ENCODE peak calls at places on chromosomes 7 and 10, in seven cellular contexts. C, Z, P, F, I, U and M are unnamed samples. For H3K9me3, the result is how much of the 10 kb centered on the place peaks cover.

GRCh38 chr10:44857363-44858016 is 53.6 kb upstream of the TMEM72 start:
- DNase-seq in C (peak), Z (peak), P (no peak), F (peak), I (peak), U (peak), M (peak)

GRCh38 chr10:52632591-52632990 is 140.0 kb downstream of the MBL2 start:
- DNase-seq in C (no peak), Z (no peak), P (no peak), F (no peak), I (no peak), U (no peak), M (no peak)

GRCh38 chr7:106795171-106795876 is 69.8 kb upstream of the PIK3CG start:
- DNase-seq in C (no peak), Z (no peak), P (no peak), F (no peak), I (no peak), U (no peak), M (no peak)

GRCh38 chr10:14146005-14146404 is 184.7 kb downstream of the FRMD4A start:
- DNase-seq in C (no peak), Z (peak), P (no peak), F (no peak), I (no peak), U (no peak), M (no peak)

GRCh38 chr7:81447351-81447952 is 322.4 kb downstream of the HGF start:
- DNase-seq in C (peak), Z (peak), P (no peak), F (no peak), I (no peak), U (no peak), M (no peak)

GRCh38 chr10:63987212-63987611 is 466.0 kb downstream of the REEP3 start:
- DNase-seq in C (no peak), Z (no peak), P (no peak), F (no peak), I (no peak), U (no peak), M (no peak)

GRCh38 chr7:132618956-132619305 is 42.7 kb upstream of the PLXNA4 start:
- DNase-seq in C (no peak), Z (peak), P (no peak), F (no peak), I (no peak), U (no peak), M (no peak)

GRCh38 chr7:17941171-17941490 is 837 bp upstream of the SNX13 start:
- DNase-seq in C (no peak), Z (no peak), P (no peak), F (no peak), I (no peak), U (no peak), M (no peak)

GRCh38 chr7:37062460-37062859 is 338.2 kb upstream of the AOAH start:
- DNase-seq in C (no peak), Z (no peak), P (no peak), F (no peak), I (no peak), U (peak), M (no peak)

GRCh38 chr7:134893920-134894319 is 92.4 kb upstream of the AGBL3 start:
- DNase-seq in C (no peak), Z (no peak), P (no peak), F (no peak), I (no peak), U (no peak), M (no peak)

GRCh38 chr7:115352375-115352774 is 430.5 kb downstream of the MDFIC start:
- DNase-seq in C (no peak), Z (peak), P (no peak), F (no peak), I (no peak), U (no peak), M (no peak)

GRCh38 chr7:71361633-71362032 is 229.7 kb downstream of the GALNT17 start:
- DNase-seq in C (peak), Z (no peak), P (no peak), F (no peak), I (no peak), U (no peak), M (no peak)

GRCh38 chr10:23702977-23703414 is 264.1 kb downstream of the OTUD1 start:
- DNase-seq in C (peak), Z (peak), P (no peak), F (peak), I (peak), U (peak), M (peak)

GRCh38 chr7:2863461-2864066 is 19.5 kb upstream of the GNA12 start:
- DNase-seq in C (peak), Z (peak), P (peak), F (peak), I (no peak), U (peak), M (peak)

GRCh38 chr7:36982749-36983148 is 258.5 kb upstream of the AOAH start:
- DNase-seq in C (no peak), Z (no peak), P (no peak), F (no peak), I (no peak), U (no peak), M (no peak)

GRCh38 chr10:104300002-104300735 is 31.2 kb downstream of the GSTO2 start:
- DNase-seq in C (no peak), Z (peak), P (no peak), F (no peak), I (no peak), U (peak), M (no peak)

GRCh38 chr7:124762611-124763143 is 2.9 kb downstream of the GPR37 start:
- DNase-seq in C (no peak), Z (peak), P (no peak), F (peak), I (no peak), U (no peak), M (no peak)

GRCh38 chr10:4514445-4515108 is 311.4 kb upstream of the AKR1E2 start:
- DNase-seq in C (no peak), Z (no peak), P (peak), F (peak), I (no peak), U (peak), M (peak)

GRCh38 chr7:47591655-47592572 is 10.0 kb upstream of the TNS3 start:
- DNase-seq in C (no peak), Z (peak), P (no peak), F (no peak), I (no peak), U (no peak), M (no peak)

GRCh38 chr7:155369-156000 is 36.9 kb upstream of the FAM20C start:
- DNase-seq in C (no peak), Z (peak), P (no peak), F (no peak), I (no peak), U (no peak), M (no peak)

GRCh38 chr10:3258291-3258848 is 85.8 kb upstream of the PITRM1 start:
- DNase-seq in C (no peak), Z (no peak), P (peak), F (no peak), I (no peak), U (no peak), M (no peak)

GRCh38 chr10:17655567-17656146 is 11.7 kb downstream of the STAM start:
- DNase-seq in C (no peak), Z (no peak), P (no peak), F (no peak), I (no peak), U (no peak), M (no peak)

GRCh38 chr10:79347894-79348639 is 798 bp downstream of the PPIF start:
- DNase-seq in C (peak), Z (peak), P (peak), F (peak), I (peak), U (peak), M (peak)

GRCh38 chr10:72503241-72503640 is 122.6 kb downstream of the MICU1 start:
- DNase-seq in C (no peak), Z (peak), P (no peak), F (no peak), I (no peak), U (peak), M (no peak)

GRCh38 chr10:77531441-77532001 is 106.1 kb downstream of the KCNMA1 start:
- DNase-seq in C (no peak), Z (peak), P (no peak), F (no peak), I (no peak), U (peak), M (no peak)

GRCh38 chr7:75958802-75959543 is 35.4 kb downstream of the TMEM120A start:
- DNase-seq in C (no peak), Z (no peak), P (no peak), F (no peak), I (no peak), U (no peak), M (no peak)

GRCh38 chr10:117548191-117548668 is 5.7 kb downstream of the EMX2 start:
- DNase-seq in C (peak), Z (no peak), P (no peak), F (no peak), I (no peak), U (no peak), M (no peak)

GRCh38 chr10:88254091-88254490 is 329.0 kb downstream of the RNLS start:
- DNase-seq in C (no peak), Z (peak), P (no peak), F (no peak), I (no peak), U (no peak), M (no peak)

GRCh38 chr10:28892818-28893547 is 215.7 kb downstream of the BAMBI start:
- DNase-seq in C (no peak), Z (peak), P (no peak), F (no peak), I (no peak), U (no peak), M (no peak)

GRCh38 chr10:80516506-80517075 is 21.1 kb upstream of the SH2D4B start:
- DNase-seq in C (no peak), Z (no peak), P (no peak), F (no peak), I (no peak), U (peak), M (no peak)

GRCh38 chr10:110725809-110726641 is 81.9 kb downstream of the RBM20 start:
- DNase-seq in C (peak), Z (peak), P (no peak), F (no peak), I (no peak), U (no peak), M (no peak)

GRCh38 chr7:128120976-128121490 is 89.8 kb upstream of the LRRC4 start:
- DNase-seq in C (no peak), Z (no peak), P (no peak), F (no peak), I (no peak), U (no peak), M (no peak)

GRCh38 chr7:36299882-36300341 is 89.8 kb upstream of the ANLN start:
- DNase-seq in C (peak), Z (no peak), P (peak), F (no peak), I (no peak), U (no peak), M (no peak)

GRCh38 chr7:67344481-67345193 is 348.0 kb downstream of the TYW1 start:
- DNase-seq in C (peak), Z (no peak), P (no peak), F (no peak), I (no peak), U (no peak), M (no peak)

GRCh38 chr10:116728526-116729096 is 13.8 kb downstream of the HSPA12A start:
- DNase-seq in C (peak), Z (peak), P (peak), F (no peak), I (no peak), U (no peak), M (no peak)

GRCh38 chr10:24047201-24047600 is 161.7 kb upstream of the KIAA1217 start:
- DNase-seq in C (no peak), Z (no peak), P (no peak), F (no peak), I (no peak), U (no peak), M (no peak)

GRCh38 chr10:129953541-129954031 is 10.5 kb downstream of the EBF3 start:
- DNase-seq in C (no peak), Z (no peak), P (no peak), F (no peak), I (no peak), U (no peak), M (no peak)

GRCh38 chr10:110425684-110426293 is 71.9 kb upstream of the DUSP5 start:
- DNase-seq in C (no peak), Z (peak), P (no peak), F (no peak), I (no peak), U (no peak), M (no peak)

GRCh38 chr7:47648301-47648900 is 66.5 kb upstream of the TNS3 start:
- DNase-seq in C (no peak), Z (peak), P (no peak), F (no peak), I (no peak), U (no peak), M (no peak)

GRCh38 chr10:56567580-56567979 is 206.5 kb upstream of the ZWINT start:
- DNase-seq in C (no peak), Z (no peak), P (no peak), F (no peak), I (no peak), U (no peak), M (no peak)
- H3K9me3 ChIP-seq in C (under half), Z (under half), P (under half), F (under half), I (under half), U (under half), M (under half)

DNA sequence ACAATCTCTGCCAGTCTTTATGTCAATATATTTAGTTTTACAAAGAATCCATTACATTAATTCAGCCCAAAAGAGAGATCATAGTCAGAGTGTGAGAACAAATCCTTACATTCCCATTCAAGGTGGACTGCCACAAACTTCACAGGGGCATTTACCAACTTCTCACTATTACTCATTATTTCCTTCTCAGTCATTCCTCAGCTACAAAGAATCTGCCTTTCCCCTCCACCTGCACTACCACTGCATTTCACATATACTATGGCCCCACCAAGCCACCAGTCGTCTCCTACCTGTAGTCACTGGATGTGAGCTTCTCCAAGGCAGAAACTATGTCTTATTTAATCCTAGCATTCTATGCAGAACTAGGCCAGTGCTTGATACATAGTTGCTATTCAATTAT is 94.3 kb downstream of the USP6NL start:
- DNase-seq in C (no peak), Z (no peak), P (no peak), F (no peak), I (no peak), U (no peak), M (no peak)
- TF ChIP-seq CTCF in C (no peak), Z (no peak), P (no peak), F (no peak), I (no peak), U (no peak), M (no peak)

GRCh38 chr7:155084989-155085388 is 14.9 kb downstream of the HTR5A start:
- DNase-seq in C (no peak), Z (no peak), P (no peak), F (no peak), I (no peak), U (no peak), M (no peak)
- H3K9me3 ChIP-seq in C (under half), Z (under half), P (under half), F (under half), I (under half), U (under half), M (under half)

GRCh38 chr7:55963584-55964168 is 709 bp upstream of the NIPSNAP2 start:
- DNase-seq in C (no peak), Z (no peak), P (no peak), F (no peak), I (no peak), U (no peak), M (no peak)

GRCh38 chr7:55961994-55962393 is 2.4 kb upstream of the NIPSNAP2 start:
- DNase-seq in C (no peak), Z (no peak), P (no peak), F (no peak), I (no peak), U (no peak), M (no peak)

GRCh38 chr7:55964802-55965470 is 551 bp downstream of the NIPSNAP2 start:
- DNase-seq in C (peak), Z (peak), P (peak), F (peak), I (peak), U (peak), M (peak)

GRCh38 chr7:55965805-55966421 is 1.5 kb downstream of the NIPSNAP2 start:
- DNase-seq in C (no peak), Z (peak), P (no peak), F (no peak), I (no peak), U (peak), M (peak)

DNA sequence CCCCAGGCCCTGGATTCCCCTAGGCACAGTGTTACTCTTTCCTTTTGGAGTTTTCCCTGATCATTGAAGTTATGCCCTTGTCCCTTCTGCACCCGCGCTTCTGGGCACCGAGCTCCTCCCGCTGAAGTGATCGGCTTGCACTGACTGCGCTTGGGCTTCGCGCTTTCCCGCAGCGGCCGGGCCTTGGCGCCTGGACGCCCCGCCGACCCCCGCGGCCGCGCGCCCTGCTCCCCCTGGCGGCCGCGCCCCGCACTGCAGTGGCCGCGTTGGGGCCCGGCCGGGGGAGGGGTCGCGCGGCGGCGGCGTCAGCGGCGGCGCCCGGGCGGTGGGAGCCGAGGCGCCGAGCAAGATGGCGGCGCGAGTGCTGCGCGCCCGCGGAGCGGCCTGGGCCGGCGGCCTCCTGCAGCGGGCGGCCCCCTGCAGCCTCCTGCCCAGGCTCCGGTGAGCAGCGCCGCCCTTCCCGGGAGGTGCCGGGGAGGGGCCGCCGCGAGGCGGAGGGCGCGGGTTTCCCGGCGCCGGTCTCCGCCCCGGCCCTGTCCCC is at the start of gene NIPSNAP2:
- DNase-seq in C (peak), Z (peak), P (peak), F (peak), I (peak), U (peak), M (no peak)
- TF ChIP-seq CTCF in C (peak), Z (peak), P (peak), F (peak), I (peak), U (peak), M (peak)